ENCODE peak calls at places on chromosomes 6 and 20, in five cellular contexts. P, R, W, L and U are unnamed samples. For H3K4me1, the result is how much of the 10 kb centered on the place peaks cover.

GRCh38 chr20:58611236-58612020 is 39.7 kb upstream of the STX16 start:
- DNase-seq in P (no peak), R (no peak), W (no peak), L (no peak), U (no peak)

GRCh38 chr6:125252891-125253290 is 48.9 kb downstream of the HDDC2 start:
- DNase-seq in P (peak), R (no peak), W (no peak), L (no peak), U (no peak)

GRCh38 chr6:40894962-40895799 is 143.8 kb downstream of the UNC5CL start:
- DNase-seq in P (peak), R (no peak), W (no peak), L (no peak), U (no peak)

GRCh38 chr6:40996591-40997247 is 42.3 kb downstream of the UNC5CL start:
- DNase-seq in P (peak), R (no peak), W (no peak), L (no peak), U (no peak)

GRCh38 chr6:155939253-155939652 is 483.6 kb upstream of the NOX3 start:
- DNase-seq in P (peak), R (no peak), W (no peak), L (no peak), U (no peak)

GRCh38 chr6:7008451-7008988 is 99.2 kb upstream of the RREB1 start:
- DNase-seq in P (peak), R (no peak), W (no peak), L (no peak), U (no peak)

GRCh38 chr20:8990770-8991169 is 78.1 kb upstream of the PLCB4 start:
- DNase-seq in P (no peak), R (no peak), W (no peak), L (no peak), U (no peak)

GRCh38 chr6:30835576-30835975 is 48.7 kb upstream of the DDR1 start:
- DNase-seq in P (no peak), R (no peak), W (no peak), L (no peak), U (no peak)

GRCh38 chr6:225121-225721 is 67.1 kb upstream of the DUSP22 start:
- DNase-seq in P (no peak), R (peak), W (peak), L (no peak), U (peak)

GRCh38 chr20:13563854-13564253 is 74.9 kb downstream of the TASP1 start:
- DNase-seq in P (no peak), R (no peak), W (no peak), L (no peak), U (no peak)

GRCh38 chr20:33910529-33911327 is 83.0 kb upstream of the RALY start:
- DNase-seq in P (peak), R (no peak), W (no peak), L (no peak), U (no peak)

GRCh38 chr6:1136415-1136774 is 175.5 kb upstream of the FOXQ1 start:
- DNase-seq in P (no peak), R (no peak), W (no peak), L (no peak), U (no peak)

GRCh38 chr20:33933469-33933909 is 60.2 kb upstream of the RALY start:
- DNase-seq in P (peak), R (peak), W (peak), L (peak), U (peak)

GRCh38 chr20:53809242-53809641 is 215.6 kb upstream of the ZNF217 start:
- DNase-seq in P (peak), R (no peak), W (no peak), L (no peak), U (no peak)

GRCh38 chr20:56940466-56940865 is 311.4 kb downstream of the TFAP2C start:
- DNase-seq in P (no peak), R (no peak), W (no peak), L (no peak), U (no peak)

GRCh38 chr20:50652702-50653294 is 38.5 kb downstream of the RIPOR3 start:
- DNase-seq in P (no peak), R (no peak), W (no peak), L (no peak), U (no peak)

GRCh38 chr20:25087186-25087929 is 5.4 kb upstream of the VSX1 start:
- DNase-seq in P (no peak), R (no peak), W (no peak), L (no peak), U (no peak)

GRCh38 chr6:103327079-103327478 is 1532.6 kb downstream of the HACE1 start:
- DNase-seq in P (peak), R (no peak), W (no peak), L (no peak), U (no peak)

GRCh38 chr6:78492351-78493010 is 374.9 kb upstream of the IRAK1BP1 start:
- DNase-seq in P (no peak), R (no peak), W (no peak), L (no peak), U (no peak)

GRCh38 chr20:36629719-36630340 is 16.2 kb downstream of the SLA2 start:
- DNase-seq in P (no peak), R (peak), W (peak), L (no peak), U (peak)

GRCh38 chr6:128519132-128519930 is 1.1 kb downstream of the PTPRK start:
- DNase-seq in P (peak), R (peak), W (no peak), L (no peak), U (no peak)

GRCh38 chr6:28544211-28544610 is 18.5 kb downstream of the GPX5 start:
- DNase-seq in P (peak), R (no peak), W (no peak), L (no peak), U (no peak)

GRCh38 chr6:138944412-138944811 is 43.6 kb downstream of the REPS1 start:
- DNase-seq in P (no peak), R (no peak), W (peak), L (no peak), U (no peak)

GRCh38 chr6:47496935-47497579 is 19.5 kb downstream of the CD2AP start:
- DNase-seq in P (no peak), R (no peak), W (no peak), L (no peak), U (no peak)

GRCh38 chr6:115796061-115796460 is 264.6 kb downstream of the FRK start:
- DNase-seq in P (no peak), R (no peak), W (no peak), L (no peak), U (no peak)

GRCh38 chr6:40999498-41000070 is 39.4 kb downstream of the UNC5CL start:
- DNase-seq in P (peak), R (no peak), W (no peak), L (no peak), U (peak)

GRCh38 chr6:133756046-133756445 is 132.9 kb upstream of the TCF21 start:
- DNase-seq in P (no peak), R (no peak), W (no peak), L (no peak), U (no peak)

GRCh38 chr6:162683135-162683534 is 44.4 kb downstream of the PRKN start:
- DNase-seq in P (no peak), R (no peak), W (no peak), L (no peak), U (no peak)

GRCh38 chr6:151488226-151488625 is 5.6 kb upstream of the CCDC170 start:
- DNase-seq in P (no peak), R (no peak), W (no peak), L (no peak), U (no peak)

GRCh38 chr6:63598001-63598250 is 25.6 kb downstream of the LOC128125822 start:
- DNase-seq in P (no peak), R (no peak), W (no peak), L (no peak), U (no peak)

GRCh38 chr20:63136296-63136695 is 79.6 kb downstream of the YTHDF1 start:
- DNase-seq in P (no peak), R (no peak), W (no peak), L (no peak), U (no peak)

DNA sequence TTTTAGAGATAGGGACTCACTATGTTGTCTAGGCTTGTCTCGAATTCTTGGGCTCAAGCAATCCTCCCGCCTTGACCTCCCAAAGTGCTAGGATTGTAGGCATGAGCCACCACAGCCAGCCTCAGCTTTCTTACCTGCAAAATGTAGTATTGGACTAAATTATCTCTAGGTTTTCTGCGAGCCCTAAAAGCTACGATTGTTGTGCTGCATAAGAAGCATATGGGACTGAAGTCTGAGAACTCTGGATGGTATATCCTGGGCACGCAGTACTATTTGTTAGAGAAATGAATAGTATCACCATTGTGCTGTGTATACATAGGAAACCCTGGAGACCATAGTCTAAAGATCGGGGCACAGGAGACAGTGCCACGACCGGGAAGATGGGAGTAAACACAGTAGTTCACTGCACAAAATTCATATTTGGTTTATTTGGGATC is 60.1 kb downstream of the RPRD1B start:
- DNase-seq in P (no peak), R (no peak), W (no peak), L (no peak), U (no peak)
- H3K4me1 ChIP-seq in P (under half), R (under half), W (under half), L (under half), U (under half)

DNA sequence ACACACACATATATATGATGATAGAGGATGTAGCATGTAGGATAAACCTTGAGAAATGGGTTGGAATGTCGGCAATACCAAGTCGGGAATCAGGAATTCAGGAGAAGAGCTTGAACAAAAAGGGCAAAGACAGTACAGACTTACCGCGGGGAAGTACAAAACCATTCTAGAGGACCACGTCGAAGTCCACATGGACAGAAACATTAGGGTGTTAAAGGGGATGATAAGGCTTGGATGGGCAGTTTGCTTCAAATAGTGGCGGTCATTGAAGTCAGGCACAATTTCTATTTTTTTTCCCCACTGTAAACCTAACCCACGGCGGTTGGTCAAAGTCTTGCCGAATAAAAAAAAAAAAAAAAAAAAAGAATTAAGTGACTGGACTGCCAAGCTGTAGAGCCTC is 766 bp upstream of the NUS1 start:
- DNase-seq in P (no peak), R (no peak), W (no peak), L (no peak), U (no peak)
- H3K27ac ChIP-seq in P (no peak), R (peak), W (peak), L (peak), U (peak)

DNA sequence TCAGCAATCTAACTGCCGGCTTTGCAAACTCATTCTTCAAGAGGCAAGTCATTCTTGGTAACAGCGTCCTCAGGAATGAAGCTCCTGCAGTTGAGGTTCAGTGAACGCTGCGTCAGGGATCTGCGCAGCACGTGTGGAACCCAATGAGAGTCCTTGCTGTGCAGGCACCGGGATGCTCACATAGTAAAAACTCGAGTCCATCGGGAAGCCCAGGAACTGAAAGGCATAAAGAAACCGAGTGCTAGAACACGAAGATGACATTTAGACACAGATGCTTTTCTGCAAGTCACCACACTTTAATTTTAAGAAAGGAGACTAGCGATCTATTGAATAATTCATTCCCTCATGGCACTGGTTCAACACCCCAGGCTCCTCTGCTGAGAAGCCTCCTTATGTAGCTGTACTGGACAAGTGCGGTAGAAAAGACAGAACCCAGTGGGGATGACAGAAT is 2.1 kb upstream of the AFDN start:
- DNase-seq in P (no peak), R (no peak), W (no peak), L (no peak), U (no peak)
- H3K4me1 ChIP-seq in P (under half), R (under half), W (under half), L (under half), U (under half)

GRCh38 chr20:51659491-51660050 is 108.6 kb downstream of the ATP9A start:
- DNase-seq in P (no peak), R (no peak), W (no peak), L (no peak), U (no peak)
- H3K27ac ChIP-seq in P (no peak), R (no peak), W (no peak), L (no peak), U (no peak)

DNA sequence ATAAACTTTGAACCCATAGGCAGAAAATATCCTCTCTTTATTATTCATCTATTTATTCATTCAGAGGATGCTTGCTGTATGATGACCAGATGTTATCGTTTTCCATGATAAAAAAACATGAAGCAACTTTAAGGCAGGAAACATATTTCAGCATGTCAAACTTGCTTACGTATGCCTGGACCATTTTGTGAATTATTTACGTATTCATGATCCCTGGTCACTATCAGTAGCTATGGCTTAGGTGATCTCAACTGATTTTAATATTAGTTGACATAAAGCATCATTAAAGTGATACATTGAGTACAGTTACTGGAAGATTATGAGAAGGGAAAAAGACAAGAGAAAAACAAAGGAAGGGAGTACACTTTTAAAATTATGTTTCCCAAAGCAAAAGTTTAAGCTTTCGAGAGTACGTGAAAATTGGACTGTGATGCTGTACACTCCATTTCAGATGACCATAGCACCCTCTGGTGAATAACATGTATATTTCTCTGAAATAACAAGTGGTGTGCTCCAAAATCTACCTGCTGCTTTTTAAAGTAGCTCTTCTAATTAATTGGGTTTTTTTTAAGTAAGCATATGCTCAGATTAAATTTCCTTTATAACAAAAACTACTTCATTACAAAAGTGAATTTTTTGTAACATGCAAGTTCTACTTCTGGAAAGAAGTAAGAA is 215.1 kb upstream of the HSF2 start:
- DNase-seq in P (peak), R (no peak), W (no peak), L (no peak), U (no peak)
- H3K4me1 ChIP-seq in P (under half), R (under half), W (under half), L (under half), U (under half)

GRCh38 chr6:4582506-4582905 is 193.7 kb upstream of the CDYL start:
- DNase-seq in P (no peak), R (no peak), W (no peak), L (no peak), U (no peak)
- H3K27ac ChIP-seq in P (no peak), R (no peak), W (no peak), L (no peak), U (no peak)

DNA sequence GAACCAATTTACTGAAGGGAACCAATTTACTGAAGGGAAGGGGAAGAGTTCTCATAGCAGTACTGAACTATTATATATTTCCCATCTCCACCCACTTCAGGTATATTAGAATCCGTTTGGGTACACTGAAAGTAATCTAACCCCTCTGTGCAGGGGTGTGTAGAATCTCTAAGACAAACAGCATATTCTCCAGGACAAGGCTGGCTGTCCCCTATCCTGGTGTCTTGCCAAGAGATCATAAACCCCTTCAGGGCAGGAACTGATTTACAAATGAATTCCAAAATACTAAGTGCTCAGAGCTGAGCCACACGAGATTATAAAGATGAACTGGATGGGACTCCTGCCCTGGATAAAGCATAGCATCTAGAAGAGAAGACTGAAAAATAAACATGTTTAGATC is 9.2 kb downstream of the ASF1A start:
- DNase-seq in P (no peak), R (no peak), W (no peak), L (no peak), U (no peak)
- H3K4me1 ChIP-seq in P (under half), R (under half), W (under half), L (under half), U (half or more)

GRCh38 chr20:47973519-47974233 is 188.4 kb upstream of the SULF2 start:
- DNase-seq in P (peak), R (no peak), W (no peak), L (no peak), U (no peak)

GRCh38 chr20:47970282-47970903 is 185.1 kb upstream of the SULF2 start:
- DNase-seq in P (no peak), R (no peak), W (no peak), L (no peak), U (no peak)

GRCh38 chr20:47972916-47973309 is 187.6 kb upstream of the SULF2 start:
- DNase-seq in P (no peak), R (no peak), W (no peak), L (no peak), U (no peak)

GRCh38 chr20:47971321-47971781 is 186.1 kb upstream of the SULF2 start:
- DNase-seq in P (no peak), R (no peak), W (no peak), L (no peak), U (no peak)

GRCh38 chr20:47974234-47974878 is 189.1 kb upstream of the SULF2 start:
- DNase-seq in P (no peak), R (no peak), W (no peak), L (no peak), U (no peak)
- H3K27ac ChIP-seq in P (no peak), R (no peak), W (no peak), L (peak), U (no peak)

GRCh38 chr6:34809914-34810882 is 18.3 kb downstream of the BLTP3A start:
- DNase-seq in P (no peak), R (no peak), W (no peak), L (no peak), U (no peak)

GRCh38 chr6:34810936-34811632 is 19.2 kb downstream of the BLTP3A start:
- DNase-seq in P (no peak), R (no peak), W (no peak), L (peak), U (peak)

GRCh38 chr6:34806738-34807453 is 15.0 kb downstream of the BLTP3A start:
- DNase-seq in P (no peak), R (no peak), W (no peak), L (no peak), U (no peak)
- H3K4me1 ChIP-seq in P (under half), R (under half), W (under half), L (under half), U (under half)

DNA sequence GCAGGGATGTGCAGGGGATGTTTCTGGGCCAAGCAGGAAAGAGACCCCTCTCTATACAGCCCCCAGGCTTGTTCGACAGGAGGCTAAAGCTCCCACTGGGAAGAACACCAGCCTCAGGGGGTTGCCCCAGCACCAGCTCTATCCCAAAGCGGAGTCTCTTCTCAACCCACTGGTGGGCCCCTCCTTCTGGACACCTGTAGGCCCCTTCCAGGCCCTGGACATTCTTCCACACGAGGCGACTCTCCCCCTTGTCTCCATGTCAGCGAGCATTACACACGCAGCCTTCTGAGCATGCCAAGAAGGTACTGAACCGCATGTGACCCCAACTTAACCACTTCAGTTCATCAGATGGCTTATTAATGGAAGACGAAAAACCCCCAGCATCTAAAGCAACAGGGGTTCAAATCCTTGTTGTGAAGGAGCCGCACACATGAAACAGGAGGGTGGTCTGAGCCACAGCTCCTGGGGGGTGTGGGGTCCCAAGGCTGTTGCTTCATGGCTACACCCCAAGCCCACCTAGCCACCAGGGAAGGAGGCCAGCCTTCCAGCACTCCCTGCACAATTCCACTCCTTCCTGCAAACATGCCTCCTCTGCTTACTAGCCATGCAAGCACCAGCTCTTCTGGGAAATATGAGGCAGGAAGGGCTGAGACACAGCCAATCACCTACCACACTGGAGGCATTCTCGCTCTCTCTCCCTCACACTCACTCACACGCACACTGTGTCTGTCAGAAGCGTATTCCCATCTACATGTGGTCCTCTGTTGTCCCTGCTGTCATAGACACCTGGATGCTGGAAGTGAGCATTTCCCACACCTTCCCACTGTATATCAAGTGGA is 104.6 kb downstream of the NOL4L start:
- DNase-seq in P (peak), R (no peak), W (no peak), L (no peak), U (no peak)
- H3K27ac ChIP-seq in P (no peak), R (no peak), W (no peak), L (peak), U (no peak)